ENCODE peak calls at places on chromosomes 11 and 22, in nine cellular contexts. X, Y, N, I, E, L, F, C and U are unnamed samples.
A peak's percentile ranks its signal among the peaks of the same experiment; 100 is the strongest.

GRCh38 chr11:9231848-9232177 is 33.3 kb downstream of the DENND5A start:
- DNase-seq in N (peak; percentile 85), E (no peak), I (no peak), Y (no peak), C (no peak), F (no peak), L (peak; percentile 60), X (no peak), U (no peak)

GRCh38 chr11:2554338-2555240 is 109.8 kb downstream of the KCNQ1 start:
- DNase-seq in F (no peak), L (no peak), X (no peak), I (no peak), Y (no peak), C (peak; percentile 24), E (no peak), N (no peak), U (no peak)

GRCh38 chr11:94675239-94675638 is 92.9 kb upstream of the AMOTL1 start:
- DNase-seq in I (peak; percentile 10), N (no peak), X (no peak), L (no peak), F (no peak), Y (no peak), C (no peak), E (no peak), U (no peak)

GRCh38 chr11:7246179-7246578 is 5.5 kb upstream of the SYT9 start:
- DNase-seq in I (peak; percentile 55), Y (no peak), X (no peak), C (no peak), N (no peak), E (no peak), L (no peak), F (no peak), U (no peak)

GRCh38 chr22:39690901-39691620 is 120.5 kb downstream of the CACNA1I start:
- DNase-seq in X (peak; percentile 59), C (peak; percentile 46), E (no peak), I (no peak), L (no peak), F (no peak), Y (peak; percentile 78), N (peak; percentile 39), U (peak; percentile 58)

GRCh38 chr22:35155403-35156025 is 89.6 kb downstream of the ISX start:
- DNase-seq in I (no peak), Y (no peak), X (no peak), E (no peak), C (no peak), N (no peak), L (no peak), F (no peak), U (no peak)

GRCh38 chr11:15346907-15347306 is 232.2 kb downstream of the INSC start:
- DNase-seq in E (no peak), N (no peak), Y (no peak), C (no peak), F (no peak), I (peak; percentile 60), L (no peak), X (no peak), U (no peak)

GRCh38 chr22:47437110-47437509 is 674.7 kb downstream of the TBC1D22A start:
- DNase-seq in L (no peak), X (no peak), F (no peak), I (no peak), N (no peak), E (no peak), Y (no peak), C (no peak), U (no peak)

GRCh38 chr11:114928260-114928870 is 250.0 kb downstream of the NXPE2 start:
- DNase-seq in E (no peak), F (no peak), I (no peak), N (no peak), X (peak; percentile 36), C (no peak), L (no peak), Y (no peak), U (peak; percentile 78)

GRCh38 chr22:37518509-37519267 is 527 bp downstream of the CARD10 start:
- DNase-seq in L (no peak), C (no peak), X (no peak), F (no peak), Y (peak; percentile 65), E (no peak), N (no peak), I (no peak), U (no peak)

GRCh38 chr11:123580557-123581275 is 73.7 kb downstream of the SCN3B start:
- DNase-seq in X (peak; percentile 70), N (peak; percentile 41), I (peak; percentile 67), F (peak; percentile 38), C (peak; percentile 79), E (no peak), L (peak; percentile 43), Y (peak; percentile 82), U (peak; percentile 89)

GRCh38 chr11:72574534-72575460 is 99.4 kb downstream of the PDE2A start:
- DNase-seq in E (no peak), C (no peak), X (no peak), I (no peak), F (no peak), L (no peak), Y (peak; percentile 41), N (no peak), U (no peak)

GRCh38 chr11:11534981-11535380 is 86.8 kb downstream of the GALNT18 start:
- DNase-seq in L (no peak), X (peak; percentile 51), N (no peak), E (peak; percentile 8), C (no peak), F (no peak), I (no peak), Y (no peak), U (no peak)

GRCh38 chr11:120067361-120068113 is 70.4 kb downstream of the TRIM29 start:
- DNase-seq in F (no peak), L (no peak), Y (no peak), E (no peak), X (no peak), C (no peak), N (no peak), I (no peak), U (no peak)

GRCh38 chr22:45579806-45580702 is 77.4 kb downstream of the FBLN1 start:
- DNase-seq in E (no peak), N (no peak), L (no peak), C (no peak), I (no peak), F (no peak), Y (no peak), X (no peak), U (no peak)

GRCh38 chr11:68314886-68315580 is 2.6 kb downstream of the LRP5 start:
- DNase-seq in F (no peak), L (no peak), X (no peak), Y (no peak), I (peak; percentile 85), E (no peak), N (no peak), C (no peak), U (no peak)

GRCh38 chr11:36295926-36296325 is at the start of gene PRR5L:
- DNase-seq in X (peak; percentile 70), Y (no peak), E (no peak), N (peak; percentile 85), I (no peak), F (no peak), C (peak; percentile 82), L (no peak), U (no peak)

GRCh38 chr11:60168306-60168705 is 14.6 kb downstream of the MS4A6A start:
- DNase-seq in E (no peak), F (no peak), X (no peak), L (no peak), C (no peak), N (no peak), I (peak; percentile 2), Y (no peak), U (no peak)

GRCh38 chr22:36914383-36914752 is 940 bp downstream of the CSF2RB start:
- DNase-seq in I (no peak), C (no peak), F (no peak), E (no peak), X (no peak), Y (no peak), L (no peak), N (no peak), U (no peak)

GRCh38 chr11:86578727-86579405 is 93.5 kb downstream of the ME3 start:
- DNase-seq in Y (no peak), X (no peak), F (no peak), I (no peak), C (no peak), E (no peak), L (no peak), N (no peak), U (no peak)

GRCh38 chr22:30940655-30941362 is 27.8 kb downstream of the MORC2 start:
- DNase-seq in X (no peak), I (no peak), F (peak; percentile 28), L (no peak), C (no peak), Y (no peak), E (no peak), N (no peak), U (no peak)

GRCh38 chr11:84819561-84819960 is 807.6 kb downstream of the DLG2 start:
- DNase-seq in X (no peak), F (no peak), I (peak; percentile 28), C (no peak), L (no peak), Y (no peak), E (no peak), N (no peak), U (no peak)

GRCh38 chr11:129973809-129974208 is 28.8 kb downstream of the PRDM10 start:
- DNase-seq in X (no peak), N (no peak), F (no peak), I (peak; percentile 62), L (no peak), C (no peak), E (no peak), Y (peak; percentile 62), U (no peak)

GRCh38 chr22:17370036-17370765 is 941 bp downstream of the CECR2 start:
- DNase-seq in N (peak; percentile 65), F (no peak), X (no peak), E (no peak), I (no peak), Y (peak; percentile 69), C (peak; percentile 66), L (no peak), U (peak; percentile 56)

GRCh38 chr22:19892249-19892879 is 37.7 kb upstream of the GNB1L start:
- DNase-seq in I (no peak), N (no peak), E (no peak), X (no peak), Y (peak; percentile 70), F (peak; percentile 36), L (no peak), C (no peak), U (no peak)

GRCh38 chr22:46961591-46962290 is 199.3 kb downstream of the TBC1D22A start:
- DNase-seq in E (no peak), I (no peak), X (no peak), L (no peak), N (no peak), F (no peak), C (no peak), Y (no peak), U (no peak)

GRCh38 chr11:75072582-75072981 is 24.1 kb downstream of the OR2AT4 start:
- DNase-seq in Y (no peak), X (no peak), N (no peak), C (no peak), I (peak; percentile 56), E (no peak), F (no peak), L (peak; percentile 13), U (no peak)

GRCh38 chr22:35568751-35569725 is 28.4 kb downstream of the RASD2 start:
- DNase-seq in F (no peak), Y (no peak), N (no peak), C (no peak), I (peak; percentile 59), L (peak; percentile 68), X (no peak), E (no peak), U (no peak)

GRCh38 chr11:34165786-34166557 is 60.5 kb downstream of the NAT10 start:
- DNase-seq in I (peak; percentile 68), E (no peak), F (no peak), N (no peak), C (no peak), Y (no peak), L (peak; percentile 66), X (no peak), U (no peak)

GRCh38 chr11:124867700-124868099 is 2.5 kb downstream of the ROBO3 start:
- DNase-seq in N (peak; percentile 10), E (no peak), L (peak; percentile 40), X (no peak), I (peak; percentile 37), Y (peak; percentile 44), C (no peak), F (no peak), U (no peak)

GRCh38 chr11:57751676-57752253 is at the start of gene BTBD18:
- DNase-seq in C (no peak), F (no peak), L (peak; percentile 40), N (peak; percentile 5), I (peak; percentile 69), E (no peak), Y (no peak), X (no peak), U (no peak)